ENCODE peak calls at places on chromosomes 4 and X, in four cellular contexts. One of them, this sample, is unnamed.

GRCh38 chr4:8414377-8414776 is 26.1 kb downstream of the ACOX3 start:
- DNase-seq in H1: no peak
- DNase-seq in K562: no peak
- DNase-seq in HepG2: no peak
- DNase-seq in this sample: no peak

GRCh38 chrX:101230636-101231035 is 11.1 kb downstream of the DRP2 start:
- DNase-seq in H1: no peak
- DNase-seq in K562: no peak
- DNase-seq in HepG2: no peak
- DNase-seq in this sample: no peak

GRCh38 chrX:74133156-74133796 is 170.7 kb upstream of the ZCCHC13 start:
- DNase-seq in H1: no peak
- DNase-seq in K562: peak
- DNase-seq in HepG2: peak
- DNase-seq in this sample: peak

GRCh38 chr4:42995343-42995944 is 102.9 kb downstream of the GRXCR1 start:
- DNase-seq in H1: no peak
- DNase-seq in K562: peak
- DNase-seq in HepG2: peak
- DNase-seq in this sample: peak

GRCh38 chr4:145784036-145784435 is 104.1 kb downstream of the C4orf51 start:
- DNase-seq in H1: no peak
- DNase-seq in K562: no peak
- DNase-seq in HepG2: no peak
- DNase-seq in this sample: no peak

GRCh38 chrX:1581132-1581531 is 10.3 kb upstream of the AKAP17A start:
- DNase-seq in H1: peak
- DNase-seq in K562: peak
- DNase-seq in HepG2: peak
- DNase-seq in this sample: peak

GRCh38 chr4:55528495-55528894 is 18.2 kb downstream of the CLOCK start:
- DNase-seq in H1: no peak
- DNase-seq in K562: no peak
- DNase-seq in HepG2: no peak
- DNase-seq in this sample: no peak

GRCh38 chr4:121200795-121201472 is 36.8 kb upstream of the TNIP3 start:
- DNase-seq in H1: no peak
- DNase-seq in K562: no peak
- DNase-seq in HepG2: no peak
- DNase-seq in this sample: no peak

GRCh38 chr4:150126880-150127236 is 48.6 kb downstream of the DCLK2 start:
- DNase-seq in H1: no peak
- DNase-seq in K562: no peak
- DNase-seq in HepG2: no peak
- DNase-seq in this sample: peak

GRCh38 chr4:147682755-147683154 is 1.2 kb downstream of the PRMT9 start:
- DNase-seq in H1: no peak
- DNase-seq in K562: peak
- DNase-seq in HepG2: no peak
- DNase-seq in this sample: peak

GRCh38 chr4:182938213-182938645 is 21.0 kb upstream of the DCTD start:
- DNase-seq in H1: peak
- DNase-seq in K562: peak
- DNase-seq in HepG2: peak
- DNase-seq in this sample: peak

GRCh38 chrX:480861-481417 is 94.2 kb upstream of the PPP2R3B start:
- DNase-seq in H1: no peak
- DNase-seq in K562: no peak
- DNase-seq in HepG2: no peak
- DNase-seq in this sample: no peak

GRCh38 chr4:168731006-168731636 is 234.3 kb downstream of the PALLD start:
- DNase-seq in H1: no peak
- DNase-seq in K562: no peak
- DNase-seq in HepG2: no peak
- DNase-seq in this sample: no peak

GRCh38 chr4:120829113-120829831 is 93.3 kb downstream of the PRDM5 start:
- DNase-seq in H1: no peak
- DNase-seq in K562: no peak
- DNase-seq in HepG2: no peak
- DNase-seq in this sample: no peak

GRCh38 chr4:169024762-169025161 is 14.7 kb upstream of the CBR4 start:
- DNase-seq in H1: no peak
- DNase-seq in K562: no peak
- DNase-seq in HepG2: no peak
- DNase-seq in this sample: peak

GRCh38 chr4:54745031-54745770 is 87.4 kb downstream of the KIT start:
- DNase-seq in H1: no peak
- DNase-seq in K562: no peak
- DNase-seq in HepG2: no peak
- DNase-seq in this sample: peak

GRCh38 chr4:136650541-136651277 is 881.6 kb downstream of the PCDH18 start:
- DNase-seq in H1: no peak
- DNase-seq in K562: no peak
- DNase-seq in HepG2: peak
- DNase-seq in this sample: peak

GRCh38 chr4:64341711-64342110 is 67.5 kb downstream of the TECRL start:
- DNase-seq in H1: no peak
- DNase-seq in K562: no peak
- DNase-seq in HepG2: no peak
- DNase-seq in this sample: no peak

GRCh38 chr4:184911310-184911709 is 85.5 kb upstream of the ACSL1 start:
- DNase-seq in H1: no peak
- DNase-seq in K562: no peak
- DNase-seq in HepG2: no peak
- DNase-seq in this sample: peak

GRCh38 chrX:71098302-71098701 is 2.7 kb downstream of the FOXO4 start:
- DNase-seq in H1: no peak
- DNase-seq in K562: peak
- DNase-seq in HepG2: no peak
- DNase-seq in this sample: peak

GRCh38 chr4:182540496-182540895 is 297.3 kb downstream of the TENM3 start:
- DNase-seq in H1: no peak
- DNase-seq in K562: no peak
- DNase-seq in HepG2: no peak
- DNase-seq in this sample: no peak

GRCh38 chrX:78075787-78076389 is 28.2 kb upstream of the PGK1 start:
- DNase-seq in H1: no peak
- DNase-seq in K562: no peak
- DNase-seq in HepG2: no peak
- DNase-seq in this sample: no peak

GRCh38 chr4:4425119-4425690 is 38.3 kb downstream of the NSG1 start:
- DNase-seq in H1: no peak
- DNase-seq in K562: no peak
- DNase-seq in HepG2: no peak
- DNase-seq in this sample: no peak

GRCh38 chr4:4425696-4426095 is 38.8 kb downstream of the NSG1 start:
- DNase-seq in H1: no peak
- DNase-seq in K562: no peak
- DNase-seq in HepG2: no peak
- DNase-seq in this sample: no peak

GRCh38 chr4:4422856-4423485 is 36.1 kb downstream of the NSG1 start:
- DNase-seq in H1: peak
- DNase-seq in K562: no peak
- DNase-seq in HepG2: no peak
- DNase-seq in this sample: no peak

GRCh38 chr4:4424499-4425115 is 37.7 kb downstream of the NSG1 start:
- DNase-seq in H1: peak
- DNase-seq in K562: no peak
- DNase-seq in HepG2: no peak
- DNase-seq in this sample: no peak

GRCh38 chr4:4423706-4424498 is 37.0 kb downstream of the NSG1 start:
- DNase-seq in H1: peak
- DNase-seq in K562: no peak
- DNase-seq in HepG2: no peak
- DNase-seq in this sample: no peak
- TF ChIP-seq POLR2A in H1: no peak
- TF ChIP-seq POLR2A in K562: no peak
- TF ChIP-seq POLR2A in HepG2: no peak
- TF ChIP-seq POLR2A in this sample: no peak

GRCh38 chrX:39936886-39937770 is 160.6 kb downstream of the BCOR start:
- DNase-seq in H1: no peak
- DNase-seq in K562: peak
- DNase-seq in HepG2: no peak
- DNase-seq in this sample: no peak

GRCh38 chrX:39941332-39941920 is 156.3 kb downstream of the BCOR start:
- DNase-seq in H1: no peak
- DNase-seq in K562: no peak
- DNase-seq in HepG2: no peak
- DNase-seq in this sample: no peak

GRCh38 chrX:39938466-39938865 is 159.3 kb downstream of the BCOR start:
- DNase-seq in H1: no peak
- DNase-seq in K562: no peak
- DNase-seq in HepG2: no peak
- DNase-seq in this sample: no peak

GRCh38 chrX:39935414-39936064 is 162.2 kb downstream of the BCOR start:
- DNase-seq in H1: no peak
- DNase-seq in K562: no peak
- DNase-seq in HepG2: peak
- DNase-seq in this sample: no peak

DNA sequence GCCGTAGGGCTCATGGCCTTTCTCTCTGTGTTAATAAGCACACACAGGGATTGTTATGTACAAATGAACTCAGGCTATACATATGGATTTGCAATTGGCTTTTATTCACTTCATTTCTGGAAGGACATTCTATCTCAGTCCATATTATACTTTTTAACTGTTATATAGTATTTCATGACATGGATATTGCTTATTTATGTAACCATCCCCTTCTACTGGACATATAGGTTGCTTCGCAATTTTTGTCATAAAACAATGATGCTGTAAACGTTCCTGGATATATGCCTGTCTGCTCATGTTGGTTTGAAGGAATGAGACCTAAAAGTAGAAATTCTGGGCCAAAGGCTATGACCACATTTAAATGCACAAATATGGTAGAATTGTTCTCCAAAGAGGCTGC is 158.1 kb downstream of the BCOR start:
- DNase-seq in H1: no peak
- DNase-seq in K562: no peak
- DNase-seq in HepG2: no peak
- DNase-seq in this sample: no peak
- TF ChIP-seq EZH2 in H1: no peak
- TF ChIP-seq EZH2 in K562: no peak
- TF ChIP-seq EZH2 in HepG2: no peak
- TF ChIP-seq EZH2 in this sample: no peak

GRCh38 chr4:69984030-69984443 is 11.7 kb upstream of the STATH start:
- DNase-seq in H1: no peak
- DNase-seq in K562: no peak
- DNase-seq in HepG2: peak
- DNase-seq in this sample: peak
- TF ChIP-seq JUN in H1: no peak
- TF ChIP-seq JUN in K562: no peak
- TF ChIP-seq JUN in HepG2: no peak
- TF ChIP-seq JUN in this sample: no peak

GRCh38 chr4:3388461-3389185 is 53.1 kb upstream of the HGFAC start:
- DNase-seq in H1: peak
- DNase-seq in K562: no peak
- DNase-seq in HepG2: no peak
- DNase-seq in this sample: peak

GRCh38 chr4:3386486-3386885 is 55.3 kb upstream of the HGFAC start:
- DNase-seq in H1: peak
- DNase-seq in K562: no peak
- DNase-seq in HepG2: no peak
- DNase-seq in this sample: no peak

GRCh38 chr4:3389186-3389878 is 52.4 kb upstream of the HGFAC start:
- DNase-seq in H1: peak
- DNase-seq in K562: no peak
- DNase-seq in HepG2: no peak
- DNase-seq in this sample: no peak

GRCh38 chr4:3387154-3387942 is 54.4 kb upstream of the HGFAC start:
- DNase-seq in H1: peak
- DNase-seq in K562: no peak
- DNase-seq in HepG2: no peak
- DNase-seq in this sample: no peak

DNA sequence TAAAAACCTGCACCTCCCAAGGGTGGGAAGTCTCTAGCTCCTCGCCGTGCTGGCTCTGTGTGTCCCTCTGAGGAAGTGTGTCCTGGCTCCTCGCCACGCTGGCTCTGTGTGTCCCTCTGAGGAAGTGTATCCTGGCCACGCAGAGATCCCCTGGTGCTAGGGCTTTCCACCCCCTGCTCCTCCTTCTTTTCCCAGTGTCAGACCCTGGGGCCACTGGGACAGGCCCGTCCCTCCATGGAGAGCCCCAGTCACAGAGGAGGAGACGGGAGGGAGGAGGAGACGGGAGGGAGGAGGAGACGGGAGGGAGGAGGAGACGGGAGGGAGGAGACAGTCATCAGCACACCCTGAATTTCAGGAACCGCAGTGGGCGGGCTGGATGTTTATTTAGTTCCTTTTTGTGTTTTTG is 53.8 kb upstream of the HGFAC start:
- DNase-seq in H1: peak
- DNase-seq in K562: no peak
- DNase-seq in HepG2: no peak
- DNase-seq in this sample: peak
- TF ChIP-seq POLR2A in H1: no peak
- TF ChIP-seq POLR2A in K562: no peak
- TF ChIP-seq POLR2A in HepG2: no peak
- TF ChIP-seq POLR2A in this sample: no peak

GRCh38 chr4:80264352-80264647 is 2.2 kb upstream of the FGF5 start:
- DNase-seq in H1: no peak
- DNase-seq in K562: no peak
- DNase-seq in HepG2: no peak
- DNase-seq in this sample: no peak
- TF ChIP-seq EZH2 in H1: peak
- TF ChIP-seq EZH2 in K562: no peak
- TF ChIP-seq EZH2 in HepG2: no peak
- TF ChIP-seq EZH2 in this sample: peak

GRCh38 chr4:19945501-19945900 is 306.2 kb upstream of the SLIT2 start:
- DNase-seq in H1: no peak
- DNase-seq in K562: no peak
- DNase-seq in HepG2: no peak
- DNase-seq in this sample: no peak
- TF ChIP-seq JUN in H1: no peak
- TF ChIP-seq JUN in K562: no peak
- TF ChIP-seq JUN in HepG2: no peak
- TF ChIP-seq JUN in this sample: no peak

GRCh38 chr4:102560743-102561341 is 59.7 kb downstream of the NFKB1 start:
- DNase-seq in H1: no peak
- DNase-seq in K562: peak
- DNase-seq in HepG2: no peak
- DNase-seq in this sample: no peak
- TF ChIP-seq POLR2A in H1: no peak
- TF ChIP-seq POLR2A in K562: no peak
- TF ChIP-seq POLR2A in HepG2: no peak
- TF ChIP-seq POLR2A in this sample: no peak

This sample was measured in endothelial cell of umbilical vein.